ENCODE peak calls at places on chromosomes 3 and 15, in four cellular contexts. One of them, this sample, is unnamed.

GRCh38 chr15:59105839-59106238 is 893 bp downstream of the CCNB2 start:
- DNase-seq in fibroblast of the aortic adventitia: no peak
- DNase-seq in psoas muscle: no peak
- DNase-seq in dorsolateral prefrontal cortex: no peak
- DNase-seq in this sample: no peak

GRCh38 chr15:56978898-56979662 is 60.6 kb downstream of the TCF12 start:
- DNase-seq in fibroblast of the aortic adventitia: peak
- DNase-seq in dorsolateral prefrontal cortex: no peak
- DNase-seq in psoas muscle: no peak
- DNase-seq in this sample: no peak

GRCh38 chr3:27560484-27561056 is 76.4 kb upstream of the SLC4A7 start:
- DNase-seq in dorsolateral prefrontal cortex: no peak
- DNase-seq in fibroblast of the aortic adventitia: no peak
- DNase-seq in psoas muscle: no peak
- DNase-seq in this sample: no peak

GRCh38 chr15:69120732-69121131 is 39.7 kb upstream of the GLCE start:
- DNase-seq in dorsolateral prefrontal cortex: no peak
- DNase-seq in psoas muscle: no peak
- DNase-seq in fibroblast of the aortic adventitia: no peak
- DNase-seq in this sample: no peak

GRCh38 chr3:14905055-14905657 is 42.2 kb upstream of the NR2C2 start:
- DNase-seq in dorsolateral prefrontal cortex: no peak
- DNase-seq in psoas muscle: no peak
- DNase-seq in fibroblast of the aortic adventitia: no peak
- DNase-seq in this sample: no peak

GRCh38 chr15:101455291-101455916 is 34.1 kb downstream of the PCSK6 start:
- DNase-seq in fibroblast of the aortic adventitia: no peak
- DNase-seq in dorsolateral prefrontal cortex: peak
- DNase-seq in psoas muscle: peak
- DNase-seq in this sample: no peak

GRCh38 chr3:187925326-187925725 is 180.1 kb upstream of the BCL6 start:
- DNase-seq in dorsolateral prefrontal cortex: no peak
- DNase-seq in fibroblast of the aortic adventitia: no peak
- DNase-seq in psoas muscle: no peak
- DNase-seq in this sample: no peak

GRCh38 chr15:40097968-40098476 is 10.7 kb downstream of the BMF start:
- DNase-seq in psoas muscle: peak
- DNase-seq in fibroblast of the aortic adventitia: peak
- DNase-seq in dorsolateral prefrontal cortex: no peak
- DNase-seq in this sample: no peak

GRCh38 chr3:141235661-141236171 is 4.1 kb downstream of the PXYLP1 start:
- DNase-seq in psoas muscle: no peak
- DNase-seq in dorsolateral prefrontal cortex: no peak
- DNase-seq in fibroblast of the aortic adventitia: no peak
- DNase-seq in this sample: no peak
- TF ChIP-seq CTCF in psoas muscle: no peak
- TF ChIP-seq CTCF in dorsolateral prefrontal cortex: no peak
- TF ChIP-seq CTCF in fibroblast of the aortic adventitia: no peak
- TF ChIP-seq CTCF in this sample: no peak

DNA sequence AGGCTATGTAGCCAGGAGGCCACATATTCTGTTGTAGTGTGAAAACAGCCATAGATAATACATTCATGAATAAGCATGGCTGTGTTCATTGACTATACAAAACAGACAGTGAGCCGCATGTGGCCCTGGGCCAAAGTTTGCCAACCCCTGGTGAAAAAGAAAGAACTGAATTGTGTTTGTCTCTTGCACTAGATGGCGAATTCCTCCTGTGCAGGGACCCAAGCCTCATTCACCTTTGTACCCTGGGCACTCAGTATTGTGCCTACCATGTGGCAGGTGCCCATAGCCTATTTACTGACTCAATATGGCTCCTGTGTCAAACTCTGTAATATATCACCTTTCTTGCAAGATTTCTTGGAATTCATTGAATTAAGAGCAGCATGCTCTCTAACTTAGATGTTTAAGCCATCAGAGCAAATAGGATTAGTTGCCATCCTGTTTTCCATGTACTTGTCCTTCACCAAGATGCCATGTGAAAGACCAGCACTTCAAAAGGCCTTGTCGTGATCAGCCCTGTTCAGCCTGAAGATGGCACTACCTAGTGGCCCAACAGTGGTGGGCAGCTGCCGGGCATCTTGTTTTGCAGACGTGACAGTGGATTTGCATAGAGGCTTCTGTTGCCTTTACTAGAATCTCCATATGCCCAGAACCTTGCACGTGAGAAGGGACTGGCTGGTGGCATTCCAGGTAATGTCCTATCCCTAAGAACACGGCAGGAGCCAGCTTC is 50.9 kb upstream of the CMTM7 start:
- DNase-seq in dorsolateral prefrontal cortex: no peak
- DNase-seq in psoas muscle: no peak
- DNase-seq in fibroblast of the aortic adventitia: no peak
- DNase-seq in this sample: no peak
- TF ChIP-seq CTCF in dorsolateral prefrontal cortex: no peak
- TF ChIP-seq CTCF in psoas muscle: no peak
- TF ChIP-seq CTCF in fibroblast of the aortic adventitia: peak
- TF ChIP-seq CTCF in this sample: no peak

GRCh38 chr3:19254189-19254588 is 105.9 kb downstream of the KCNH8 start:
- DNase-seq in dorsolateral prefrontal cortex: no peak
- DNase-seq in psoas muscle: no peak
- DNase-seq in fibroblast of the aortic adventitia: no peak
- DNase-seq in this sample: no peak
- TF ChIP-seq CTCF in dorsolateral prefrontal cortex: no peak
- TF ChIP-seq CTCF in psoas muscle: no peak
- TF ChIP-seq CTCF in fibroblast of the aortic adventitia: no peak
- TF ChIP-seq CTCF in this sample: no peak

DNA sequence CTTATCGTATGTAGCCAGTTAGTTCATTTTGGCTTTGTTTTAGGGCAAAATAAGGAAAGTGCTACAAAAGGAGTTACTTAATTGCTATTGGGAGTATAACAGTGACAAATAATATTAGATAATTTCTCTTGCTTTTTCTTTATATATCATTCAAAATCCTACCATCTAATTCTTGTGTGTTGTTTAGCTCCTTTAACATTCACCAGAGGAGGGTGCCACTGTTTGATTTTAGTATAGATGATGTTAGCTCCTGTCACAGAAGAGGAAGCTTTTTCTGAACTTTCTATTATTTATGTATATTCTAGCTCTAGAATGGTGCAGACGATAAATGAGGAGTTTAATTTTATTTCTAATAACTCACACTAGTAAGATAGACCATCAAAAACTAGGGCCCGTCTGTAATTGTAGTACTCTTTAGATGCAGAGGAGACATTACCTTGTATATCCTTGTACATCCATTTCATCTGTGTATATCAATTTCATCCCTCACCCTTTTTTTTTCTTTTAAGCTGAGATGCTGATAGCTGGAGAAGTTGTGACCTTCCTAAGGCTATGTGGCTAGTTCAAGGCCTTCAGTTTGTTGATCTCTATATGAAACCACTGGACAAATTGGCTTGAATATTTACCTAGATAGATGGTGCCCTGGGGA is 3.0 kb downstream of the PPM1L start:
- DNase-seq in psoas muscle: no peak
- DNase-seq in dorsolateral prefrontal cortex: no peak
- DNase-seq in fibroblast of the aortic adventitia: no peak
- DNase-seq in this sample: no peak
- TF ChIP-seq CTCF in psoas muscle: peak
- TF ChIP-seq CTCF in dorsolateral prefrontal cortex: peak
- TF ChIP-seq CTCF in fibroblast of the aortic adventitia: no peak
- TF ChIP-seq CTCF in this sample: no peak

GRCh38 chr3:123881771-123882170 is 2.4 kb downstream of the MYLK start:
- DNase-seq in dorsolateral prefrontal cortex: no peak
- DNase-seq in psoas muscle: no peak
- DNase-seq in fibroblast of the aortic adventitia: no peak
- DNase-seq in this sample: no peak
- TF ChIP-seq CTCF in dorsolateral prefrontal cortex: no peak
- TF ChIP-seq CTCF in psoas muscle: no peak
- TF ChIP-seq CTCF in fibroblast of the aortic adventitia: no peak
- TF ChIP-seq CTCF in this sample: no peak

GRCh38 chr3:86976206-86976605 is 14.7 kb downstream of the VGLL3 start:
- DNase-seq in fibroblast of the aortic adventitia: no peak
- DNase-seq in dorsolateral prefrontal cortex: no peak
- DNase-seq in psoas muscle: no peak
- DNase-seq in this sample: no peak

GRCh38 chr3:86973440-86973839 is 17.5 kb downstream of the VGLL3 start:
- DNase-seq in dorsolateral prefrontal cortex: no peak
- DNase-seq in psoas muscle: no peak
- DNase-seq in fibroblast of the aortic adventitia: peak
- DNase-seq in this sample: no peak

GRCh38 chr3:86982883-86983282 is 8.1 kb downstream of the VGLL3 start:
- DNase-seq in fibroblast of the aortic adventitia: peak
- DNase-seq in dorsolateral prefrontal cortex: no peak
- DNase-seq in psoas muscle: no peak
- DNase-seq in this sample: no peak

GRCh38 chr3:86978111-86978528 is 12.8 kb downstream of the VGLL3 start:
- DNase-seq in psoas muscle: peak
- DNase-seq in fibroblast of the aortic adventitia: peak
- DNase-seq in dorsolateral prefrontal cortex: no peak
- DNase-seq in this sample: no peak
- TF ChIP-seq CTCF in psoas muscle: no peak
- TF ChIP-seq CTCF in fibroblast of the aortic adventitia: no peak
- TF ChIP-seq CTCF in dorsolateral prefrontal cortex: no peak
- TF ChIP-seq CTCF in this sample: no peak

This sample was measured in mesothelial cell of epicardium.